ENCODE peak calls at places on chromosomes 16 and 17, in six cellular contexts. O, A, V, I, P and Y are unnamed samples.

GRCh38 chr17:80894439-80894721 is 97.3 kb upstream of the CHMP6 start:
- DNase-seq in O (peak; percentile 21), A (no peak), V (no peak), I (no peak), P (no peak), Y (no peak)

GRCh38 chr17:77572065-77572601 is 386.4 kb upstream of the TNRC6C start:
- DNase-seq in O (no peak), A (no peak), V (peak; percentile 66), I (no peak), P (no peak), Y (no peak)

GRCh38 chr17:40812639-40813038 is 9.8 kb downstream of the KRT10 start:
- DNase-seq in O (no peak), A (no peak), V (no peak), I (no peak), P (no peak), Y (no peak)

GRCh38 chr16:64596196-64596595 is 525.7 kb downstream of the CDH11 start:
- DNase-seq in O (no peak), A (no peak), V (no peak), I (no peak), P (no peak), Y (no peak)

GRCh38 chr16:85250609-85251223 is 138.4 kb upstream of the CIBAR2 start:
- DNase-seq in O (no peak), A (no peak), V (no peak), I (no peak), P (no peak), Y (no peak)

GRCh38 chr16:67781548-67781921 is 24.8 kb downstream of the RANBP10 start:
- DNase-seq in O (no peak), A (peak; percentile 31), V (no peak), I (no peak), P (no peak), Y (no peak)

GRCh38 chr17:50944902-50945720 is 79.0 kb upstream of the TOB1 start:
- DNase-seq in O (no peak), A (no peak), V (no peak), I (no peak), P (no peak), Y (peak; percentile 1)

GRCh38 chr17:82050761-82051641 is 610 bp downstream of the RFNG start:
- DNase-seq in O (no peak), A (no peak), V (peak; percentile 73), I (no peak), P (no peak), Y (no peak)

GRCh38 chr17:15240617-15241016 is 24.5 kb downstream of the PMP22 start:
- DNase-seq in O (no peak), A (no peak), V (no peak), I (no peak), P (no peak), Y (no peak)

GRCh38 chr16:11497329-11497805 is 89.4 kb downstream of the LITAF start:
- DNase-seq in O (peak; percentile 72), A (peak; percentile 96), V (peak; percentile 83), I (peak; percentile 94), P (peak; percentile 93), Y (no peak)

GRCh38 chr17:82108038-82108998 is 10.3 kb upstream of the FASN start:
- DNase-seq in O (peak; percentile 52), A (no peak), V (peak; percentile 58), I (no peak), P (no peak), Y (no peak)

GRCh38 chr16:87541004-87541881 is 48.4 kb upstream of the ZCCHC14 start:
- DNase-seq in O (peak; percentile 75), A (no peak), V (no peak), I (peak; percentile 13), P (no peak), Y (no peak)

GRCh38 chr17:75105269-75106080 is 4.3 kb upstream of the ARMC7 start:
- DNase-seq in O (peak; percentile 95), A (no peak), V (peak; percentile 98), I (peak; percentile 49), P (peak; percentile 75), Y (no peak)

GRCh38 chr16:68351463-68351862 is 40.6 kb downstream of the PRMT7 start:
- DNase-seq in O (no peak), A (no peak), V (no peak), I (no peak), P (no peak), Y (no peak)

GRCh38 chr16:78770353-78771091 is 671.1 kb downstream of the WWOX start:
- DNase-seq in O (peak; percentile 1), A (no peak), V (peak; percentile 94), I (peak; percentile 19), P (peak; percentile 77), Y (peak; percentile 70)

GRCh38 chr17:17935321-17936271 is 36.6 kb downstream of the TOM1L2 start:
- DNase-seq in O (peak; percentile 96), A (peak; percentile 68), V (no peak), I (peak; percentile 69), P (no peak), Y (no peak)

GRCh38 chr16:86508947-86509758 is 1.2 kb upstream of the FOXF1 start:
- DNase-seq in O (peak; percentile 82), A (peak; percentile 55), V (peak; percentile 78), I (peak; percentile 4), P (peak; percentile 21), Y (peak; percentile 46)

GRCh38 chr17:41048441-41048840 is 1.3 kb upstream of the KRTAP2-1 start:
- DNase-seq in O (peak; percentile 25), A (no peak), V (no peak), I (peak; percentile 31), P (no peak), Y (no peak)

GRCh38 chr16:87834668-87835473 is 34.4 kb downstream of the SLC7A5 start:
- DNase-seq in O (peak; percentile 69), A (no peak), V (no peak), I (no peak), P (no peak), Y (no peak)

GRCh38 chr16:57624044-57624688 is 4.3 kb upstream of the ADGRG1 start:
- DNase-seq in O (peak; percentile 85), A (peak; percentile 61), V (no peak), I (peak; percentile 49), P (no peak), Y (no peak)

GRCh38 chr17:32481193-32481592 is 5.6 kb upstream of the CDK5R1 start:
- DNase-seq in O (no peak), A (no peak), V (peak; percentile 55), I (no peak), P (no peak), Y (no peak)

GRCh38 chr17:30332057-30332542 is 1.8 kb downstream of the TMIGD1 start:
- DNase-seq in O (peak; percentile 68), A (peak; percentile 84), V (no peak), I (peak; percentile 88), P (no peak), Y (no peak)

DNA sequence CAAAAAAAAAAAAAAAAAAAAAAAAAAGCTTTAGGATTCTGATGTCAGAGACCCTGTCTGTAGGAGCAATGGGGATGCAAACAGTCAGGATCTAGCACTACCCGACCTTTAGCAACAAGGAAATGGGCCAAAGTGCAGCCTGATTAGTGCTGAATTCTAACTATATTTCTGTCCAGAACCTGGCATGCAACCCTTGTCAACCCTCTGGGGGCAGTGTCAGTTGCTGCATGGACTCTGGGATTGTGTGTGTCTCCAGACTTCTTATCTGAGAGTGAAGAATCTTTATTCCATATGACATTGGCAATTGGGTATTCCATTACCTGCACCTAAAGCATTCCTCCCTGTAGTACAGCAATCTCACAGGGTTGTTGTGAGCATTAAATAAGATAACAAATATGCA is 120.3 kb upstream of the CRHR1 start:
- DNase-seq in O (no peak), A (no peak), V (no peak), I (no peak), P (no peak), Y (no peak)
- TF ChIP-seq CTCF in O (no peak), A (no peak), V (no peak), I (peak; percentile 4), P (no peak), Y (no peak)

GRCh38 chr17:4017377-4017776 is 53.1 kb upstream of the ATP2A3 start:
- DNase-seq in O (no peak), A (no peak), V (no peak), I (no peak), P (no peak), Y (no peak)
- TF ChIP-seq CTCF in O (peak; percentile 19), A (no peak), V (peak; percentile 51), I (peak; percentile 18), P (no peak), Y (no peak)

GRCh38 chr17:3603870-3604259 is 5.3 kb downstream of the TRPV1 start:
- DNase-seq in O (no peak), A (no peak), V (no peak), I (no peak), P (no peak), Y (no peak)

GRCh38 chr17:3602499-3602898 is 6.7 kb downstream of the TRPV1 start:
- DNase-seq in O (peak; percentile 27), A (no peak), V (peak; percentile 86), I (peak; percentile 15), P (peak; percentile 20), Y (no peak)

GRCh38 chr17:3598078-3598477 is 11.1 kb downstream of the TRPV1 start:
- DNase-seq in O (no peak), A (no peak), V (no peak), I (no peak), P (no peak), Y (no peak)

GRCh38 chr17:3603119-3603869 is 5.9 kb downstream of the TRPV1 start:
- DNase-seq in O (peak; percentile 74), A (peak; percentile 98), V (no peak), I (peak; percentile 98), P (no peak), Y (no peak)

GRCh38 chr17:3600529-3601205 is 8.5 kb downstream of the TRPV1 start:
- DNase-seq in O (no peak), A (no peak), V (no peak), I (no peak), P (no peak), Y (no peak)
- TF ChIP-seq CTCF in O (no peak), A (no peak), V (no peak), I (no peak), P (no peak), Y (no peak)

DNA sequence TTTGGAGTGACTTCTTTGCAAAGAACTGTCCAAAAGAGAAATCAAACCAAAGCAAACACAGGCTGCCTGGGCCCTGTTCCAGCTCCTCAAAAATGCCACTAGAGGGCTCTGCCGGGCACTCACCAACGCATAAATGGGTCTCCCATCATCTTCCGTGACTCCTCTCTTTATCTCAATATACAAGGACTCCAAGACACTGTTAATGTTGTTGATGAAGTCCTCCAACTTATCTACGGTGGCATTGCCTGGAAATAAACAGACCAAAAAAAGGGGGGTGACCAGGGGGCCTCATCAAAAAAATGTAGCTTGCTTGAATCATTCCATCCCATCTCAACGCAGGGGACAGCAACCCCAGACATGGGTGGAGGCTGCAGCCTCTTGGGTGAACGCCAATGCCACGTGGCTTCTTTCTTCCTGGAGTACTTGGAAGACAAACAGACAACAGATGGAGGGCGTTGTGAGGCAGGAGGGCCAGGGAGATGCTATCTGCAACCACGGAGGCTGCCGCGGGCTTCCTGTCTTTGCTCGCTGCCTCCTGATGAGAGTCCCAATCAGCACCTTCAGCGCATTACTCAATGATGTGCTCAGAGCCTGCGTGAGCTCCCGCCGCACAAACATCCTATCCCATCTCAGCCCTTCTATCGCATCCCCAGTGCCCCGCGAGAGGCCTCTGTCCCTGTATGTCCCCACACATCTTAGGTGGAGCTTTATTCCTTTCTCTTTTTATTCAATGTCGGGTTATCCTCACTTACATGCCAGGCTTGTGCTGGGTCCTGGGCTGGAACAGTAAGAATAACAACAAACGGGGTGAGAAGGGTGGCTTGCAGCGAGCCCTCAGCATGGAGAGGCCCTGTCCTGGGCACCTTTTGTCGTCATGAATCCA is 32.0 kb downstream of the KDM8 start:
- DNase-seq in O (peak; percentile 95), A (peak; percentile 78), V (peak; percentile 76), I (peak; percentile 68), P (peak; percentile 81), Y (no peak)
- TF ChIP-seq CTCF in O (peak; percentile 96), A (peak; percentile 93), V (peak; percentile 94), I (peak; percentile 89), P (peak; percentile 80), Y (peak; percentile 44)